ENCODE peak calls at places on chromosomes 11 and 22, in five cellular contexts. U, N, Q, B and E are unnamed samples.

GRCh38 chr11:76671626-76672309 is 1.2 kb upstream of the LRRC32 start:
- DNase-seq in U (no peak), N (no peak), Q (peak; percentile 23), B (no peak), E (no peak)

GRCh38 chr22:18045794-18046193 is 21.4 kb upstream of the MICAL3 start:
- DNase-seq in U (no peak), N (no peak), Q (no peak), B (no peak), E (no peak)

GRCh38 chr11:69001301-69002081 is 11.6 kb downstream of the MRGPRF start:
- DNase-seq in U (peak; percentile 83), N (no peak), Q (peak; percentile 19), B (peak; percentile 32), E (no peak)

GRCh38 chr11:13149991-13150390 is 127.6 kb upstream of the BMAL1 start:
- DNase-seq in U (no peak), N (no peak), Q (no peak), B (no peak), E (no peak)

GRCh38 chr11:95697614-95698408 is 91.8 kb downstream of the FAM76B start:
- DNase-seq in U (no peak), N (no peak), Q (no peak), B (no peak), E (no peak)

GRCh38 chr22:45084400-45084920 is 74.7 kb upstream of the PHF21B start:
- DNase-seq in U (no peak), N (no peak), Q (no peak), B (no peak), E (no peak)

GRCh38 chr11:71505001-71505400 is 22.1 kb upstream of the KRTAP5-7 start:
- DNase-seq in U (no peak), N (no peak), Q (no peak), B (no peak), E (no peak)

GRCh38 chr22:39215430-39216142 is 29.2 kb downstream of the PDGFB start:
- DNase-seq in U (peak; percentile 29), N (no peak), Q (no peak), B (peak; percentile 23), E (no peak)

GRCh38 chr11:118412921-118413320 is 11.5 kb downstream of the ATP5MG start:
- DNase-seq in U (no peak), N (no peak), Q (no peak), B (no peak), E (no peak)

GRCh38 chr11:838441-839279 is 3.7 kb downstream of the POLR2L start:
- DNase-seq in U (no peak), N (no peak), Q (peak; percentile 77), B (no peak), E (no peak)

GRCh38 chr11:59918987-59919589 is 19.1 kb upstream of the OOSP1 start:
- DNase-seq in U (no peak), N (no peak), Q (no peak), B (no peak), E (peak; percentile 42)

GRCh38 chr11:61773356-61773755 is 19.0 kb downstream of the TMEM258 start:
- DNase-seq in U (no peak), N (no peak), Q (no peak), B (no peak), E (no peak)

GRCh38 chr11:2777396-2777795 is 77.6 kb upstream of the KCNQ1OT1 start:
- DNase-seq in U (peak; percentile 47), N (no peak), Q (peak; percentile 14), B (peak; percentile 31), E (no peak)

GRCh38 chr11:19027829-19028595 is 32.5 kb downstream of the MRGPRX2 start:
- DNase-seq in U (no peak), N (no peak), Q (no peak), B (no peak), E (peak; percentile 98)

GRCh38 chr22:21677606-21678443 is 12.0 kb downstream of the PPIL2 start:
- DNase-seq in U (no peak), N (no peak), Q (no peak), B (no peak), E (no peak)

GRCh38 chr22:49325531-49326395 is 501.9 kb downstream of the BRD1 start:
- DNase-seq in U (peak; percentile 41), N (peak; percentile 51), Q (no peak), B (no peak), E (no peak)

GRCh38 chr11:12150831-12151382 is 40.5 kb downstream of the MICAL2 start:
- DNase-seq in U (no peak), N (no peak), Q (no peak), B (no peak), E (no peak)

GRCh38 chr11:12148882-12149281 is 38.5 kb downstream of the MICAL2 start:
- DNase-seq in U (no peak), N (no peak), Q (no peak), B (peak; percentile 73), E (no peak)

GRCh38 chr11:12149672-12150225 is 39.4 kb downstream of the MICAL2 start:
- DNase-seq in U (no peak), N (no peak), Q (peak; percentile 13), B (no peak), E (no peak)

GRCh38 chr11:12147827-12148226 is 37.4 kb downstream of the MICAL2 start:
- DNase-seq in U (no peak), N (no peak), Q (no peak), B (no peak), E (no peak)

GRCh38 chr11:12148466-12148865 is 38.1 kb downstream of the MICAL2 start:
- DNase-seq in U (no peak), N (no peak), Q (peak; percentile 19), B (no peak), E (no peak)
- H3K4me1 ChIP-seq in U (peaks cover 16% of the 10 kb centered on the region), N (no peaks in the 10 kb centered on the region), Q (peaks cover 21% of the 10 kb centered on the region), B (peaks cover 56% of the 10 kb centered on the region), E (no peaks in the 10 kb centered on the region)

DNA sequence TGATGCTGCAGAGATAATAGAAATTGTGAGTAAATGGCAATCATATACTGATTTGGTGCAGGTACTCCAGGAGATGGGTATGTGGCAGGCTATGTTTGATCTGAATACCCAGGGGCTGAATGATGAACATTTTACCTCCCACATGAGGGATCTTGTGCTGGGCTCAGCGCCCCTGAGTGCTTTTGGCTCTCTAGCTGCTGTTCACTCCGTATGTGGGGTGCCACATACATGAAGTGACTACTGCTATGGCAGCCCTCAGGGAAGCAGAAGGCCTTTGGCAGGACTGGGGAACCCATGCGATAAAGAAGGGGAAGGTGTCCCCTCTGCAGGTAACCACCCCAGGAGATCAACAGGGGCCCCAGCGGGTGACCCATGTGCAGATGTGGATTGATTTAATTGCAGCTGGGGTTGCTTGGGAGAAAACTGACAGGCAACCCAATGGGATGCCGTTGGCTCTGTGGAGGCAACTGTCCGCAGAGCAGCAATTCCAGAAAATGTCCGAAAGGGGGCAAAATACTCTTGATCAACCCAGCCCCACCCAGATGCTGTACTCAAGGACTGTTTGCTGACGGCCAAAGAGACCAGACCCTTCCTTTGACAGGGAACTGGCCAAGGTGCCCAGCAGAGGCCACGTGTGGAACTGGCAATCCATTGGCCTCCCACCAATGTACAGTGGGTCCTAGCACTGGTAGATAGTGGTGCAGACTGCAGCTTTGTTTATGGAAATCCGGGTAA is 29.5 kb upstream of the KCNA4 start:
- DNase-seq in U (no peak), N (no peak), Q (no peak), B (no peak), E (no peak)
- TF ChIP-seq CTCF in U (no peak), N (no peak), Q (no peak), B (no peak), E (no peak)

DNA sequence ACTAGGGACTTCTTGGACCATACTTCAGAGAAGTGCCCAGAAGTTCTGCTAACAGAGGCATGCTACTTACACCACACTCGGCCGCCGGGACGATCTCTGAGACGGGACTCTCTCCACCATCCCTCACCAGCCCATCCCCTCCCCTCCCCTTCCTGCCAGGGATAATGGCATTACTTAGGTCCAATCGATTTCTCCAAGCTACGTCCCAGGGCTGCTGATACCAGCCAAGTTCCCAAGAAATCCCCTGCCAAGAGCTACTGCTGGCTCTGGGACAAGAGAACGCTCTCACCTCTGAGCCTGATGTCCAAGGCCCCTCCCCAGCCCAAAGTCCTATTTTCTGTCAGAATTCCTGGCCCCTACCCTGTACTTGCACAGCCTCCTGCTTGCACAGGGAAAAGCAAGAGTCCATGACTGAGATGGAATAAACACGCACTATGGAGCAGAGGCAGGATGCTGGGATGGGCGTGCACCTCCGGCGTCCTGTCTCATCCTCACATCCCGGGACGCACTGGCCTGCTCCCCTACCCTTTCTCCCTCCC is 42.7 kb downstream of the GDPD5 start:
- DNase-seq in U (no peak), N (no peak), Q (no peak), B (no peak), E (no peak)
- H3K4me1 ChIP-seq in U (no peaks in the 10 kb centered on the region), N (no peaks in the 10 kb centered on the region), Q (no peaks in the 10 kb centered on the region), B (peaks cover 11% of the 10 kb centered on the region), E (no peaks in the 10 kb centered on the region)

DNA sequence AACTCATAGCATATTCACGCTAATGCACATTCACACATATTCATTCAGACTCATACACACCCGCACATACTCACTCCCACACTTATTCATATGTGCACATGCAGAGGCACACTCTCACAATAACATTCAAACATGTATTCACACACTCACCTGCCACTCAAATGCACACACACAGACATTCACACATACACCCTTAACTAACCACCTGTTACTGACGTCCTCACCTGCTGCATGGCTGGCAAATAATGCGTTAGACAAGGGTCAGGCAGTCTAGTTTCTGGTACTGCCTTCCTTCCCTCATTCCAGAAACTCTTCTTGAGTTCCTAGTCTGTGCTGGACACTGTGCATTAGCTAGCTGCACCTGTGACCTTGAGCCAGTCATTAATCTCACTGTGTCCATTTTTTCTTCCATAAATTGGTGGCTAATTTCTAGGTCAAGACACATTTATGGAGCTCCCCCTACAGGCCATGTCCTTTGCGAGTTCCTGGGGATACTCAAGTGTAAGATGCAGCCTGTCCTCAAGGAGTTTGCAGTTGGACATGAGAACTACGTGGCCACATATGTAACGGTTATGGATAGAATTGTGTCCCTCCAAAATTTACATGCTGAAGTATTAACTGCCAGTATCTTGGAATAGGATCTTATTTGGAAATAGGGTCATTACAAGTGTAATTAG is 34.5 kb upstream of the SEZ6L start:
- DNase-seq in U (no peak), N (no peak), Q (no peak), B (no peak), E (no peak)
- TF ChIP-seq CTCF in U (no peak), N (no peak), Q (no peak), B (peak; percentile 18), E (peak; percentile 28)